ENCODE peak calls at places on chromosomes 13 and 19, in six cellular contexts. L is astrocyte of the spinal cord, R is ovary, M is fibroblast of pulmonary artery, V is AG04450, G is AG10803. I is an unnamed sample.

GRCh38 chr19:2244486-2244885 is 4.6 kb upstream of the AMH start:
- DNase-seq in L (no peak), R (no peak), M (no peak), V (no peak), G (no peak), I (no peak)

GRCh38 chr13:90797335-90797734 is 550.2 kb upstream of the MIR17HG start:
- DNase-seq in L (no peak), R (no peak), M (no peak), V (no peak), G (no peak), I (no peak)

GRCh38 chr19:2775556-2776430 is 7.3 kb downstream of the SGTA start:
- DNase-seq in L (peak; percentile 50), R (peak; percentile 48), M (peak; percentile 19), V (no peak), G (peak; percentile 30), I (no peak)

GRCh38 chr19:16463341-16463990 is 8.3 kb downstream of the EPS15L1 start:
- DNase-seq in L (no peak), R (no peak), M (no peak), V (no peak), G (no peak), I (no peak)

GRCh38 chr13:32107474-32107873 is 75.9 kb downstream of the FRY start:
- DNase-seq in L (no peak), R (no peak), M (no peak), V (no peak), G (no peak), I (no peak)

GRCh38 chr19:917323-918151 is at the start of gene KISS1R:
- DNase-seq in L (no peak), R (no peak), M (no peak), V (no peak), G (no peak), I (peak; percentile 37)

GRCh38 chr13:73945371-73945770 is 188.8 kb downstream of the KLF12 start:
- DNase-seq in L (peak; percentile 22), R (no peak), M (peak; percentile 40), V (no peak), G (no peak), I (no peak)

GRCh38 chr19:40771101-40771539 is 4.2 kb upstream of the MIA start:
- DNase-seq in L (no peak), R (no peak), M (no peak), V (no peak), G (no peak), I (no peak)

GRCh38 chr19:1206063-1206732 is 620 bp downstream of the STK11 start:
- DNase-seq in L (no peak), R (no peak), M (no peak), V (no peak), G (no peak), I (no peak)

GRCh38 chr19:29268103-29268502 is 55.2 kb upstream of the UQCRFS1 start:
- DNase-seq in L (no peak), R (no peak), M (no peak), V (no peak), G (no peak), I (no peak)

GRCh38 chr19:1857648-1858326 is 5.6 kb downstream of the KLF16 start:
- DNase-seq in L (no peak), R (no peak), M (no peak), V (no peak), G (no peak), I (no peak)

GRCh38 chr19:14090509-14091085 is at the start of gene SAMD1:
- DNase-seq in L (peak; percentile 95), R (peak; percentile 95), M (peak; percentile 92), V (peak; percentile 68), G (peak; percentile 91), I (peak; percentile 87)

GRCh38 chr13:18996627-18997051 is 185.0 kb downstream of the TUBA3C start:
- DNase-seq in L (no peak), R (no peak), M (no peak), V (no peak), G (no peak), I (no peak)

GRCh38 chr19:3359850-3360493 is 6.4 kb upstream of the NFIC start:
- DNase-seq in L (no peak), R (no peak), M (no peak), V (no peak), G (no peak), I (peak; percentile 49)

GRCh38 chr19:1079566-1080111 is 12.7 kb downstream of the ARHGAP45 start:
- DNase-seq in L (no peak), R (no peak), M (no peak), V (no peak), G (no peak), I (no peak)

GRCh38 chr13:55615080-55615479 is 1525.6 kb upstream of the PRR20A start:
- DNase-seq in L (no peak), R (no peak), M (no peak), V (no peak), G (no peak), I (no peak)

GRCh38 chr13:49213997-49214916 is 5.9 kb upstream of the MLNR start:
- DNase-seq in L (peak; percentile 2), R (no peak), M (no peak), V (no peak), G (no peak), I (no peak)

GRCh38 chr19:11365557-11366117 is 8.8 kb upstream of the SWSAP1 start:
- DNase-seq in L (no peak), R (no peak), M (no peak), V (no peak), G (no peak), I (no peak)

GRCh38 chr19:42042455-42043170 is 27.4 kb downstream of the GRIK5 start:
- DNase-seq in L (no peak), R (no peak), M (no peak), V (no peak), G (no peak), I (no peak)

GRCh38 chr19:2432131-2432848 is 4.9 kb upstream of the TIMM13 start:
- DNase-seq in L (no peak), R (no peak), M (no peak), V (no peak), G (no peak), I (no peak)

GRCh38 chr19:5050905-5051304 is 82.0 kb downstream of the KDM4B start:
- DNase-seq in L (no peak), R (no peak), M (no peak), V (no peak), G (no peak), I (no peak)

GRCh38 chr19:8244442-8244841 is 35.3 kb downstream of the CERS4 start:
- DNase-seq in L (no peak), R (no peak), M (no peak), V (no peak), G (no peak), I (no peak)

GRCh38 chr13:106153041-106153440 is 382.4 kb downstream of the EFNB2 start:
- DNase-seq in L (no peak), R (no peak), M (no peak), V (no peak), G (no peak), I (no peak)

GRCh38 chr13:30934803-30935202 is 2.3 kb downstream of the TEX26 start:
- DNase-seq in L (no peak), R (no peak), M (no peak), V (no peak), G (no peak), I (no peak)

GRCh38 chr13:30936920-30937319 is 4.5 kb downstream of the TEX26 start:
- DNase-seq in L (no peak), R (no peak), M (no peak), V (no peak), G (no peak), I (no peak)

GRCh38 chr13:30933334-30933681 is 852 bp downstream of the TEX26 start:
- DNase-seq in L (no peak), R (no peak), M (no peak), V (no peak), G (no peak), I (no peak)

GRCh38 chr13:30932481-30933333 is at the start of gene TEX26:
- DNase-seq in L (peak; percentile 38), R (no peak), M (no peak), V (no peak), G (no peak), I (no peak)

DNA sequence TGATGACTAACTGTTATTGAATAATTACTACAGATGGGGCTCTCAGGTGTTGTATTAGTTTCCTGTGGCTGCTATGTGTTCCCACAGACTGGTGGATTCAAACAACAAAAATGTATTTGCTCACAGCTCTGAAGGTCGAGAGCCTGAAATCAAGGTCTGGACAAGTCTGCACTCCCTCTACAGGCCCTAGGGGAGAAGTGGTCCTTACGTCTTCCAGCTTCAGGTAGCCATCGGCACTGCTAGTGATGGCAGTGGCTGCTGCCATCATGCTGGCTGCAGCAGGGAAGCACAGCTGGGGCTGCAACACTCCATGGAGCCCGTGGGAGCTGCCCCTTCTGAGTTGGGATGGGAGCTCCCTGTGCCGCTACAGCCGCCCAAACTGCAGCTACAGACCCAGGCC is 1.9 kb downstream of the TEX26 start:
- DNase-seq in L (no peak), R (no peak), M (no peak), V (no peak), G (no peak), I (no peak)
- TF ChIP-seq CTCF in L (peak; percentile 29), R (no peak), M (peak; percentile 16), V (peak; percentile 38), G (peak; percentile 11), I (no peak)

GRCh38 chr13:69306766-69307165 is 800.9 kb upstream of the ATXN8OS start:
- DNase-seq in L (no peak), R (no peak), M (no peak), V (no peak), G (no peak), I (no peak)
- TF ChIP-seq CTCF in L (no peak), R (no peak), M (no peak), V (no peak), G (no peak), I (no peak)

DNA sequence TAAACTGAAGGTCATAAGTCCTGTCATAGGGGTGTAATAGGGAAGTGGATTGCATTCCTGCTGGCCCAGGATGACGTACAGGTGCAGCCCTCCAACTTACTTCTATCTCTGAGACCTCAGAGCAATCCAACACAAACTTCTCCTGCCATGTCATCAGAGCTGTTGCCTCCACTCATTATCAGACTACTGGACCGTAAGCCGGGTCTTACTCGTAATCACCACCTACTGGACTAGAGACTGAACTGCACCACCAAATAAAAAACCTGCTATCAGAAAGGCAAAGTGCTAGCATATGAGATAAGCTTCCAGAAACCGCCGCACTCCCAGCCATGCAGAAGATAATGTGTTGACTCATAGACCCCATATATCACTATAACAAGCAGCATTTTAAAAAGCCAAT is 102.1 kb downstream of the SLITRK1 start:
- DNase-seq in L (peak; percentile 16), R (no peak), M (peak; percentile 63), V (no peak), G (peak; percentile 4), I (peak; percentile 64)
- TF ChIP-seq CTCF in L (peak; percentile 55), R (no peak), M (peak; percentile 66), V (peak; percentile 55), G (peak; percentile 34), I (peak; percentile 68)

DNA sequence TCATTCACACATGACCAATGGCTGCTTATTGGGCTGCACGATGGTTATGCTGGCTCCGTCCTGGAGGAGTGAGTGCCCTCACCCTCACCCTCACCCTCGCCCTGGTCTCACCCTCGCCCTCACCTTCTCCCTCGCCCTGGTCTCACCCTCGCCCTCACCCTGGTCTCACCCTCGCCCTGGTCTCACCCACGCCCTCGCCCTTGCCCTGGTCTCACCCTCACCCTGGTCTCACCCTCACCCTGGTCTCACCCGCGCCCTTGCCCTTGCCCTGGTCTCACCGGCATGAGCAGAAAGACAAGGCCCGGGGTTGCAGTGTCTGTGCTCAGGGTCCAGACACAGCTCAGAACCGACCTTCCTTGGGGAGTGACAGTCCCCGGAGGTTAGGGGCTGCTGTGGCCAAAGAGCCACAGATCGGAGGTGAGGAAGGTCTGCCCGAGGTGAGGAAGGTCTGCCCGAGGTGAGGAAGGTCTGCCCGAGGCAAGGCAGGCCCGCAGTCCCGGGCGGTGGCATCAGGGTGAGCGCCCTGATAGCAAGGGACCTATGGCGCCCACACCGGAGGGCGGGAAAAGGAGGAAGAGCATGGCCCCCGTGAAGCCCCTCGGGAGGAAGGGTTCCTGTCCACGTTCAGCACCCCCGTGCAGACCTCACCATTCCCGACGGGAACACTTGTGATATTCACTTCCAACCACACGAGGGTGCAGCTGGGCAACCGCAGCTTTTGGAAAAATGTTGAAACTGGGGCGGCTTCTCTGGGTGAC is 65.6 kb downstream of the MCF2L start:
- DNase-seq in L (peak; percentile 47), R (peak; percentile 66), M (peak; percentile 70), V (peak; percentile 15), G (peak; percentile 65), I (peak; percentile 17)
- TF ChIP-seq CTCF in L (peak; percentile 66), R (peak; percentile 64), M (peak; percentile 76), V (peak; percentile 80), G (peak; percentile 80), I (peak; percentile 56)